ENCODE peak calls at places on chromosomes 7 and 10, in seven cellular contexts. I is naive thymus-derived CD8-positive, alpha-beta T cell; J is activated T-cell treated with anti-CD3 and anti-CD28 coated beads for 48 hours; S is stimulated activated CD4-positive, alpha-beta T cell treated with anti-CD3 and anti-CD28 coated beads, TNF-alpha, amount 100 ng/mL, for 4 hours; H is heart left ventricle; W is stimulated activated CD8-positive, alpha-beta memory T cell treated with anti-CD3 and anti-CD28 coated beads, Interleukin-15, amount 100 ng/mL, for 24 hours; K is NCI-H524 treated with DMSO at 0.1 percent for 48 hours. M is an unnamed sample.

GRCh38 chr10:77628906-77629730 is 8.5 kb downstream of the KCNMA1 start:
- DNase-seq in I (no peak), J (no peak), S (no peak), H (no peak), W (no peak), K (no peak), M (no peak)

GRCh38 chr10:80411267-80411668 is 2.9 kb downstream of the PRXL2A start:
- DNase-seq in I (no peak), J (no peak), S (no peak), H (peak), W (no peak), K (no peak), M (peak)

GRCh38 chr7:137976700-137977099 is 25.2 kb downstream of the CREB3L2 start:
- DNase-seq in I (no peak), J (no peak), S (no peak), H (no peak), W (no peak), K (no peak), M (no peak)

GRCh38 chr7:7131273-7131672 is 51.1 kb upstream of the C1GALT1 start:
- DNase-seq in I (no peak), J (no peak), S (no peak), H (no peak), W (no peak), K (no peak), M (no peak)

GRCh38 chr10:3635697-3636096 is 149.3 kb downstream of the KLF6 start:
- DNase-seq in I (no peak), J (no peak), S (no peak), H (no peak), W (no peak), K (no peak), M (no peak)

GRCh38 chr10:129096340-129096984 is 370.6 kb upstream of the MGMT start:
- DNase-seq in I (no peak), J (no peak), S (no peak), H (no peak), W (no peak), K (no peak), M (no peak)

GRCh38 chr7:17822557-17823173 is 117.6 kb downstream of the SNX13 start:
- DNase-seq in I (no peak), J (no peak), S (no peak), H (no peak), W (no peak), K (no peak), M (no peak)

GRCh38 chr7:75879771-75880184 is 944 bp downstream of the RHBDD2 start:
- DNase-seq in I (peak), J (no peak), S (no peak), H (no peak), W (no peak), K (no peak), M (no peak)

GRCh38 chr7:16841681-16842080 is 36.9 kb upstream of the AGR2 start:
- DNase-seq in I (no peak), J (no peak), S (no peak), H (no peak), W (no peak), K (no peak), M (peak)

GRCh38 chr10:80133221-80133620 is 691 bp downstream of the PLAC9 start:
- DNase-seq in I (no peak), J (no peak), S (no peak), H (peak), W (no peak), K (no peak), M (no peak)

GRCh38 chr10:64881257-64881656 is 1360.1 kb downstream of the REEP3 start:
- DNase-seq in I (no peak), J (no peak), S (no peak), H (no peak), W (no peak), K (no peak), M (no peak)

GRCh38 chr7:131354390-131354789 is 26.7 kb downstream of the MKLN1 start:
- DNase-seq in I (no peak), J (no peak), S (no peak), H (no peak), W (no peak), K (no peak), M (no peak)